ENCODE peak calls at places on chromosomes 13 and 19, in eight cellular contexts. E is ovary, Z is IMR-90, M is tibial artery, P is AG04450, C is lung, Y is bronchial epithelial cell, V is stomach. S is an unnamed sample.

GRCh38 chr13:33793726-33794125 is 24.2 kb upstream of the RFC3 start:
- DNase-seq in M (no peak), Z (no peak), P (no peak), E (no peak), Y (no peak), C (no peak), V (no peak), S (no peak)

GRCh38 chr13:113074876-113075275 is 30.7 kb upstream of the F7 start:
- DNase-seq in P (no peak), V (no peak), M (no peak), C (no peak), E (no peak), Y (no peak), Z (no peak), S (no peak)

GRCh38 chr19:11088508-11089253 is 582 bp upstream of the LDLR start:
- DNase-seq in E (peak; percentile 69), P (no peak), M (peak; percentile 58), C (no peak), Z (no peak), Y (no peak), V (no peak), S (no peak)

GRCh38 chr13:109509154-109509905 is 277.1 kb downstream of the IRS2 start:
- DNase-seq in Y (peak; percentile 52), V (no peak), E (no peak), C (no peak), M (no peak), P (peak; percentile 8), Z (peak; percentile 66), S (no peak)

GRCh38 chr13:97259787-97260641 is 37.9 kb downstream of the MBNL2 start:
- DNase-seq in M (no peak), V (no peak), Z (peak; percentile 84), P (no peak), E (no peak), Y (peak; percentile 58), C (no peak), S (no peak)

GRCh38 chr19:15538774-15539173 is 30.4 kb downstream of the CYP4F22 start:
- DNase-seq in V (no peak), M (no peak), P (no peak), C (no peak), E (no peak), Y (peak; percentile 22), Z (peak; percentile 4), S (no peak)

GRCh38 chr13:21033224-21033855 is 28.0 kb downstream of the LATS2 start:
- DNase-seq in Z (no peak), Y (no peak), P (no peak), E (no peak), M (peak; percentile 75), V (peak; percentile 69), C (peak; percentile 68), S (peak; percentile 45)

GRCh38 chr13:35765387-35765786 is 288.9 kb upstream of the MAB21L1 start:
- DNase-seq in Z (no peak), P (no peak), M (no peak), E (no peak), Y (no peak), V (no peak), C (no peak), S (no peak)

GRCh38 chr19:35119091-35119490 is 3.5 kb downstream of the FXYD3 start:
- DNase-seq in M (no peak), C (no peak), Y (no peak), V (peak; percentile 49), P (no peak), E (no peak), Z (no peak), S (no peak)

GRCh38 chr19:53055117-53055516 is 10.6 kb downstream of the ERVV-2 start:
- DNase-seq in C (no peak), Y (peak; percentile 13), Z (peak; percentile 21), M (no peak), V (no peak), E (no peak), P (no peak), S (no peak)

GRCh38 chr13:113333076-113333475 is 30.9 kb downstream of the GRTP1 start:
- DNase-seq in V (no peak), E (no peak), Z (no peak), C (no peak), P (no peak), Y (no peak), M (no peak), S (no peak)

GRCh38 chr19:30391554-30392551 is 19.7 kb downstream of the ZNF536 start:
- DNase-seq in C (no peak), M (no peak), V (no peak), E (no peak), Y (no peak), P (no peak), Z (no peak), S (no peak)

GRCh38 chr19:14112051-14112808 is 5.3 kb downstream of the PRKACA start:
- DNase-seq in Y (no peak), M (no peak), V (no peak), Z (no peak), C (no peak), E (peak; percentile 54), P (no peak), S (no peak)

GRCh38 chr13:33487575-33488243 is 202.2 kb upstream of the STARD13 start:
- DNase-seq in E (no peak), C (no peak), M (peak; percentile 22), P (no peak), Y (peak; percentile 33), V (no peak), Z (peak; percentile 65), S (no peak)

GRCh38 chr19:55310498-55310897 is 14.6 kb downstream of the TMEM150B start:
- DNase-seq in Z (no peak), V (no peak), C (no peak), E (no peak), Y (no peak), P (no peak), M (no peak), S (no peak)
- H3K4me3 ChIP-seq in Z (no peak overlapping the region), V (no peak overlapping the region), C (no peak overlapping the region), E (no peak overlapping the region), Y (no peak overlapping the region), P (no peak overlapping the region), M (no peak overlapping the region), S (no peak overlapping the region)

DNA sequence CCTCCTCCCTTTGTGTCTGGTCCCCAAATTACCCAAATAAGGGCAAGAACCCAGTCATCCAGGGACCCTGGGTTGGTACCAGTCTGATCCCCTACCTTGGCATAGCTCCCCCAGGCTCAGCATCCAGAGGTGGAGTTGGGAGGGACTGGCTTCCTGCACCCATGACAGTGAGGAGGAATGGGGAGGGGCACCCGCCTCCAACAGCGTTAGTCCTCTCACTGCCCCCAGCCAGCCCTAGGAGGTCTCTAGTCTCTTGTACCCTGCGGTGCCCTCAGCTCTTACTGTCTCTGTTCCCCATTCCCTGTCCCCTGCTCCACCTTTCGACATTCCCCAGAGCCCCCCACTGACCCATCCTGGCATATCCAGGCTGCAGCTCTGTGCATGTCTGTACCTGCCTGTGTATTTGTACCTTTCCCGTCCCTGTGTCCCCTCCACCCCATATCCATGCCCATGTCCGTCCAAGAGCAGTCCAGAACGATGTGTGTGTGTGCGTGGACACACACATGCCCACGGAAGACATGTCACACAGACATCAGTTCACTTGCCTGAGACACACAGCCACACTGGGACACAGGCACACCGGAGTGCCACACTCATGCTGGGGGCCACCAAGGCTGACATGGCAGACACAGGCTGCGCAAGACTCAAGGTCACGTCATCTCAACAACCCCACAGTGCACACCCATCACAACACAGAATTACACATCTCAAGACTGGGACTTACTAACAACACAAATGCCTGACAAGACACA is 17.8 kb downstream of the ERFL start:
- DNase-seq in M (no peak), Y (no peak), C (no peak), V (no peak), P (no peak), Z (no peak), E (no peak), S (no peak)
- H3K27me3 ChIP-seq in M (peaks cover 42% of the 10 kb centered on the region), Y (peaks cover 32% of the 10 kb centered on the region), C (no peaks in the 10 kb centered on the region), V (peaks cover 55% of the 10 kb centered on the region), P (peaks cover 41% of the 10 kb centered on the region), Z (peaks cover 42% of the 10 kb centered on the region), E (no peaks in the 10 kb centered on the region), S (peaks cover 50% of the 10 kb centered on the region)

GRCh38 chr13:30110301-30111070 is 196.9 kb downstream of the KATNAL1 start:
- DNase-seq in V (no peak), Z (no peak), C (no peak), M (no peak), Y (no peak), P (no peak), E (no peak), S (no peak)

GRCh38 chr13:30109471-30110135 is 197.7 kb downstream of the KATNAL1 start:
- DNase-seq in Z (no peak), C (no peak), Y (no peak), P (no peak), V (no peak), M (no peak), E (no peak), S (no peak)

GRCh38 chr13:30112602-30113435 is 194.5 kb downstream of the KATNAL1 start:
- DNase-seq in C (peak; percentile 78), E (peak; percentile 82), V (peak; percentile 85), M (peak; percentile 87), Z (peak; percentile 85), Y (peak; percentile 76), P (peak; percentile 66), S (no peak)

GRCh38 chr13:30113531-30113930 is 193.8 kb downstream of the KATNAL1 start:
- DNase-seq in C (no peak), Z (no peak), Y (no peak), M (peak; percentile 54), P (no peak), E (no peak), V (no peak), S (no peak)

DNA sequence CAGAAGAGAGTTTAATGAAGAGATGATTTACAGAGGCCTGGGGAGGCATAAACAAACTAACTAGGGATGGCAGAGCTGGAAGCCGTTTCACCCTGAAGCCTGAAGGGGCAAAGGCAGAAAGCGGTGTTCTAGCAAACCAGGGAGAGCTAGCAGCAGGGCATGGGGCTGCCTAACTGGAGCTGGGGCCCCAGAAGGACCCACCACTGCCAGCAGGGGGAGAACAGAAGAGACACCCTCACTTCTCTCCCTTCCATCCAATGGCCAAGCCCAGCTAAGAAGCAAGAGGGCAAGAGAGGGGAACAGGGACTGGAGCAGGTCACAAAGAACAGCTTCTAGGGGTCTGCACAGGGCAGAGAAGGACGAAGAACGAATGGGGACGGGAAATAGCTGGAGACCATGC is 195.5 kb downstream of the KATNAL1 start:
- DNase-seq in Z (no peak), C (no peak), Y (no peak), M (no peak), V (no peak), E (no peak), P (no peak), S (no peak)
- TF ChIP-seq CTCF in Z (peak; percentile 39), C (no peak), Y (peak; percentile 46), M (no peak), V (no peak), E (no peak), P (peak; percentile 52), S (peak; percentile 37)

GRCh38 chr19:7832781-7833180 is 2.8 kb downstream of the EVI5L start:
- DNase-seq in E (no peak), V (no peak), Y (no peak), M (no peak), C (no peak), Z (no peak), P (no peak), S (no peak)

GRCh38 chr19:7831452-7831851 is 1.4 kb downstream of the EVI5L start:
- DNase-seq in V (peak; percentile 38), M (no peak), C (no peak), P (no peak), E (peak; percentile 47), Z (peak; percentile 34), Y (peak; percentile 18), S (no peak)

GRCh38 chr19:7832009-7832408 is 2.0 kb downstream of the EVI5L start:
- DNase-seq in V (no peak), Z (no peak), E (no peak), P (no peak), C (no peak), Y (no peak), M (no peak), S (no peak)

GRCh38 chr19:7830823-7831222 is 805 bp downstream of the EVI5L start:
- DNase-seq in Y (no peak), M (no peak), C (no peak), E (no peak), V (no peak), P (no peak), Z (no peak), S (no peak)

GRCh38 chr19:7833225-7834156 is 3.5 kb downstream of the EVI5L start:
- DNase-seq in E (no peak), P (no peak), Y (peak; percentile 88), V (peak; percentile 93), M (no peak), C (peak; percentile 86), Z (peak; percentile 33), S (no peak)
- H3K4me3 ChIP-seq in E (no peak overlapping the region), P (no peak overlapping the region), Y (no peak overlapping the region), V (no peak overlapping the region), M (no peak overlapping the region), C (no peak overlapping the region), Z (no peak overlapping the region), S (no peak overlapping the region)

S was measured in kidney epithelial cell.